ENCODE peak calls at places on chromosomes 6 and 20, in nine cellular contexts. K is stomach, N is GM03348, S is neural progenitor cell, M is mesendoderm, Z is Daoy, Y is endothelial cell, C is psoas muscle, Q is OCI-LY7. O is an unnamed sample.
A peak's percentile ranks its signal among the peaks of the same experiment; 100 is the strongest.

GRCh38 chr6:22929228-22929627 is 359.9 kb downstream of the HDGFL1 start:
- DNase-seq in Q (no peak), N (no peak), Y (no peak), K (no peak), C (no peak), S (no peak), Z (peak; percentile 20), M (no peak), O (peak; percentile 30)

GRCh38 chr6:35320031-35320410 is 22.3 kb upstream of the PPARD start:
- DNase-seq in M (no peak), S (no peak), Y (no peak), C (no peak), Z (no peak), N (no peak), K (no peak), Q (no peak), O (no peak)

GRCh38 chr6:31794294-31794865 is 1.2 kb downstream of the VARS1 start:
- DNase-seq in Y (no peak), Q (peak; percentile 43), N (peak; percentile 34), C (no peak), S (peak; percentile 70), M (no peak), K (no peak), Z (no peak), O (no peak)

GRCh38 chr20:34849778-34850177 is 22.9 kb downstream of the GGT7 start:
- DNase-seq in S (no peak), K (no peak), C (no peak), M (no peak), Z (no peak), Y (no peak), Q (no peak), N (no peak), O (no peak)

GRCh38 chr6:72401865-72402264 is 220.0 kb upstream of the KCNQ5 start:
- DNase-seq in Q (no peak), Z (no peak), C (no peak), M (no peak), K (no peak), N (no peak), Y (no peak), S (no peak), O (no peak)

GRCh38 chr6:40358473-40359460 is 228.4 kb downstream of the LRFN2 start:
- DNase-seq in K (no peak), C (no peak), Z (no peak), Q (no peak), N (no peak), S (no peak), M (peak; percentile 74), Y (no peak), O (no peak)

GRCh38 chr20:3911956-3912355 is 22.8 kb downstream of the PANK2 start:
- DNase-seq in Y (no peak), S (no peak), K (peak; percentile 42), M (peak; percentile 60), C (no peak), Z (no peak), N (no peak), Q (no peak), O (no peak)

GRCh38 chr6:170285482-170285881 is 5.4 kb downstream of the DLL1 start:
- DNase-seq in K (peak; percentile 23), N (no peak), M (no peak), Z (no peak), S (no peak), Y (no peak), Q (no peak), C (no peak), O (no peak)

GRCh38 chr6:6972456-6972855 is 135.3 kb upstream of the RREB1 start:
- DNase-seq in Y (no peak), K (no peak), M (peak; percentile 48), Z (peak; percentile 88), S (no peak), N (peak; percentile 16), Q (no peak), C (no peak), O (peak; percentile 61)

GRCh38 chr20:49701313-49701731 is 12.4 kb downstream of the B4GALT5 start:
- DNase-seq in K (no peak), C (no peak), Q (no peak), N (no peak), S (no peak), Z (peak; percentile 27), M (no peak), Y (no peak), O (peak; percentile 54)

GRCh38 chr6:130843575-130844320 is 16.5 kb downstream of the SMLR1 start:
- DNase-seq in S (peak; percentile 50), Q (peak; percentile 19), K (no peak), N (peak; percentile 61), C (no peak), M (peak; percentile 58), Y (no peak), Z (peak; percentile 17), O (no peak)

GRCh38 chr20:7358670-7359069 is 581.6 kb downstream of the HAO1 start:
- DNase-seq in S (peak; percentile 45), C (no peak), Y (peak; percentile 15), K (no peak), Z (no peak), Q (peak; percentile 31), M (peak; percentile 24), N (no peak), O (no peak)

GRCh38 chr20:31767805-31768204 is 28.7 kb downstream of the TPX2 start:
- DNase-seq in M (no peak), N (no peak), K (no peak), Z (no peak), S (no peak), Y (no peak), Q (no peak), C (no peak), O (no peak)

GRCh38 chr20:8601542-8601912 is 467.4 kb upstream of the PLCB4 start:
- DNase-seq in N (no peak), K (no peak), Q (peak; percentile 45), Y (no peak), M (no peak), C (no peak), Z (no peak), S (no peak), O (no peak)

GRCh38 chr6:33771342-33772113 is 17.4 kb downstream of the LEMD2 start:
- DNase-seq in M (peak; percentile 96), Y (peak; percentile 84), S (peak; percentile 95), Z (peak; percentile 97), Q (peak; percentile 70), N (peak; percentile 95), K (peak; percentile 77), C (peak; percentile 77), O (peak; percentile 89)

O was measured in MG63.